ENCODE peak calls at places on chromosomes 4 and X, in six cellular contexts. X, V, K, G, C and U are unnamed samples.

GRCh38 chr4:188162698-188163097 is 23.5 kb downstream of the TRIML1 start:
- DNase-seq in X (no peak), V (no peak), K (no peak), G (no peak), C (no peak), U (no peak)

GRCh38 chrX:104668550-104668949 is 102.6 kb downstream of the IL1RAPL2 start:
- DNase-seq in X (no peak), V (no peak), K (peak), G (no peak), C (no peak), U (no peak)

GRCh38 chr4:85681194-85681803 is 206.3 kb downstream of the ARHGAP24 start:
- DNase-seq in X (peak), V (peak), K (peak), G (no peak), C (peak), U (no peak)

GRCh38 chr4:78356251-78356650 is 195.3 kb upstream of the ANXA3 start:
- DNase-seq in X (no peak), V (no peak), K (peak), G (no peak), C (no peak), U (no peak)

GRCh38 chr4:135418353-135418752 is 1216.8 kb upstream of the PABPC4L start:
- DNase-seq in X (no peak), V (no peak), K (peak), G (no peak), C (no peak), U (no peak)

GRCh38 chr4:185082549-185082948 is 60.5 kb upstream of the SLC25A4 start:
- DNase-seq in X (no peak), V (no peak), K (no peak), G (no peak), C (no peak), U (no peak)

GRCh38 chr4:10461850-10462400 is 4.7 kb upstream of the ZNF518B start:
- DNase-seq in X (no peak), V (no peak), K (no peak), G (no peak), C (no peak), U (no peak)

GRCh38 chrX:141176586-141177451 is at the start of gene LDOC1:
- DNase-seq in X (peak), V (peak), K (peak), G (peak), C (peak), U (peak)

GRCh38 chr4:55321707-55322264 is 24.3 kb upstream of the SRD5A3 start:
- DNase-seq in X (peak), V (peak), K (peak), G (no peak), C (peak), U (peak)

GRCh38 chr4:133624744-133625143 is 475.6 kb downstream of the PCDH10 start:
- DNase-seq in X (no peak), V (no peak), K (peak), G (no peak), C (no peak), U (no peak)

GRCh38 chr4:154124539-154125255 is 335.8 kb upstream of the SFRP2 start:
- DNase-seq in X (no peak), V (no peak), K (peak), G (no peak), C (no peak), U (no peak)

GRCh38 chr4:161936625-161937133 is 227.1 kb downstream of the FSTL5 start:
- DNase-seq in X (no peak), V (no peak), K (peak), G (no peak), C (no peak), U (no peak)

GRCh38 chrX:54920610-54921426 is at the start of gene TRO:
- DNase-seq in X (no peak), V (no peak), K (peak), G (no peak), C (no peak), U (peak)

GRCh38 chr4:7396186-7396585 is 38.5 kb downstream of the PSAPL1 start:
- DNase-seq in X (no peak), V (no peak), K (no peak), G (no peak), C (no peak), U (no peak)

GRCh38 chrX:51144828-51145442 is 187.7 kb upstream of the NUDT10 start:
- DNase-seq in X (peak), V (no peak), K (peak), G (no peak), C (no peak), U (peak)

GRCh38 chr4:39931441-39931901 is 46.2 kb downstream of the PDS5A start:
- DNase-seq in X (no peak), V (no peak), K (no peak), G (no peak), C (no peak), U (no peak)

GRCh38 chr4:12961713-12962112 is 522.4 kb downstream of the RAB28 start:
- DNase-seq in X (no peak), V (no peak), K (no peak), G (no peak), C (no peak), U (no peak)

GRCh38 chrX:3299626-3300025 is 46.8 kb downstream of the MXRA5 start:
- DNase-seq in X (no peak), V (no peak), K (peak), G (no peak), C (no peak), U (no peak)

GRCh38 chr4:140243345-140243753 is 89.4 kb upstream of the MAML3 start:
- DNase-seq in X (peak), V (no peak), K (no peak), G (no peak), C (no peak), U (no peak)

GRCh38 chr4:101171747-101172146 is 175.6 kb downstream of the PPP3CA start:
- DNase-seq in X (no peak), V (no peak), K (no peak), G (no peak), C (no peak), U (no peak)

GRCh38 chr4:164572877-164573279 is 181.1 kb upstream of the SMIM31 start:
- DNase-seq in X (no peak), V (no peak), K (peak), G (no peak), C (no peak), U (no peak)

GRCh38 chr4:154009191-154009590 is 220.3 kb upstream of the SFRP2 start:
- DNase-seq in X (no peak), V (no peak), K (peak), G (no peak), C (no peak), U (no peak)

GRCh38 chr4:68499021-68499420 is 51.8 kb downstream of the TMPRSS11E start:
- DNase-seq in X (no peak), V (no peak), K (no peak), G (no peak), C (no peak), U (no peak)

GRCh38 chr4:129822708-129823504 is 727.0 kb downstream of the C4orf33 start:
- DNase-seq in X (no peak), V (no peak), K (peak), G (no peak), C (no peak), U (no peak)

GRCh38 chr4:121182296-121182695 is 18.2 kb upstream of the TNIP3 start:
- DNase-seq in X (no peak), V (no peak), K (peak), G (no peak), C (no peak), U (no peak)

GRCh38 chr4:131499139-131499873 is 1649.8 kb upstream of the PCDH10 start:
- DNase-seq in X (no peak), V (no peak), K (peak), G (no peak), C (no peak), U (no peak)

GRCh38 chrX:70025464-70025863 is 24.3 kb downstream of the AWAT2 start:
- DNase-seq in X (no peak), V (no peak), K (peak), G (no peak), C (no peak), U (no peak)

GRCh38 chr4:5757091-5757490 is 46.1 kb downstream of the EVC start:
- DNase-seq in X (no peak), V (no peak), K (no peak), G (no peak), C (peak), U (no peak)

GRCh38 chr4:13721894-13722293 is 94.4 kb upstream of the BOD1L1 start:
- DNase-seq in X (no peak), V (no peak), K (no peak), G (no peak), C (no peak), U (no peak)

GRCh38 chr4:70559216-70559830 is 32.7 kb upstream of the AMBN start:
- DNase-seq in X (peak), V (no peak), K (peak), G (peak), C (no peak), U (peak)

GRCh38 chr4:77021614-77022089 is 54.1 kb downstream of the CCNI start:
- DNase-seq in X (no peak), V (no peak), K (peak), G (no peak), C (peak), U (no peak)

GRCh38 chr4:113040793-113041192 is 8.7 kb upstream of the ANK2 start:
- DNase-seq in X (no peak), V (no peak), K (no peak), G (no peak), C (no peak), U (no peak)

GRCh38 chr4:7347981-7348380 is 86.7 kb downstream of the PSAPL1 start:
- DNase-seq in X (no peak), V (no peak), K (peak), G (no peak), C (no peak), U (no peak)

GRCh38 chr4:2082118-2082517 is 23.0 kb downstream of the NAT8L start:
- DNase-seq in X (no peak), V (no peak), K (no peak), G (no peak), C (peak), U (no peak)

GRCh38 chr4:67680568-67681222 is 20.3 kb downstream of the UBA6 start:
- DNase-seq in X (no peak), V (no peak), K (peak), G (no peak), C (no peak), U (no peak)